ENCODE peak calls at places on chromosome 20, in eight cellular contexts. One of them, this sample, is unnamed.

GRCh38 chr20:24340933-24341332 is 128.5 kb upstream of the SYNDIG1 start:
- DNase-seq in fibroblast of pulmonary artery: no peak
- DNase-seq in astrocyte of the cerebellum: no peak
- DNase-seq in endodermal cell: no peak
- DNase-seq in lower lobe of right lung: no peak
- DNase-seq in MM.1S: no peak
- DNase-seq in foreskin fibroblast: peak
- DNase-seq in fibroblast of mammary gland: no peak
- DNase-seq in this sample: no peak

GRCh38 chr20:37335642-37336368 is 10.1 kb upstream of the SRC start:
- DNase-seq in fibroblast of pulmonary artery: no peak
- DNase-seq in astrocyte of the cerebellum: no peak
- DNase-seq in endodermal cell: no peak
- DNase-seq in lower lobe of right lung: no peak
- DNase-seq in MM.1S: no peak
- DNase-seq in foreskin fibroblast: peak
- DNase-seq in fibroblast of mammary gland: peak
- DNase-seq in this sample: no peak

GRCh38 chr20:34938466-34939163 is 17.0 kb downstream of the GSS start:
- DNase-seq in fibroblast of pulmonary artery: no peak
- DNase-seq in astrocyte of the cerebellum: no peak
- DNase-seq in endodermal cell: no peak
- DNase-seq in lower lobe of right lung: peak
- DNase-seq in MM.1S: no peak
- DNase-seq in foreskin fibroblast: peak
- DNase-seq in fibroblast of mammary gland: no peak
- DNase-seq in this sample: no peak

GRCh38 chr20:52204136-52204535 is 12.6 kb upstream of the ZFP64 start:
- DNase-seq in fibroblast of pulmonary artery: no peak
- DNase-seq in astrocyte of the cerebellum: no peak
- DNase-seq in endodermal cell: no peak
- DNase-seq in lower lobe of right lung: no peak
- DNase-seq in MM.1S: no peak
- DNase-seq in foreskin fibroblast: no peak
- DNase-seq in fibroblast of mammary gland: peak
- DNase-seq in this sample: no peak

GRCh38 chr20:59790388-59790787 is 143.0 kb downstream of the SYCP2 start:
- DNase-seq in fibroblast of pulmonary artery: no peak
- DNase-seq in astrocyte of the cerebellum: no peak
- DNase-seq in endodermal cell: no peak
- DNase-seq in lower lobe of right lung: no peak
- DNase-seq in MM.1S: no peak
- DNase-seq in foreskin fibroblast: no peak
- DNase-seq in fibroblast of mammary gland: no peak
- DNase-seq in this sample: no peak

GRCh38 chr20:2418388-2418787 is 37.7 kb downstream of the TGM6 start:
- DNase-seq in fibroblast of pulmonary artery: no peak
- DNase-seq in astrocyte of the cerebellum: no peak
- DNase-seq in endodermal cell: no peak
- DNase-seq in lower lobe of right lung: no peak
- DNase-seq in MM.1S: no peak
- DNase-seq in foreskin fibroblast: no peak
- DNase-seq in fibroblast of mammary gland: no peak
- DNase-seq in this sample: no peak

GRCh38 chr20:1505871-1506270 is 14.7 kb upstream of the SIRPB2 start:
- DNase-seq in fibroblast of pulmonary artery: no peak
- DNase-seq in astrocyte of the cerebellum: no peak
- DNase-seq in endodermal cell: no peak
- DNase-seq in lower lobe of right lung: no peak
- DNase-seq in MM.1S: no peak
- DNase-seq in foreskin fibroblast: no peak
- DNase-seq in fibroblast of mammary gland: no peak
- DNase-seq in this sample: no peak

GRCh38 chr20:58177799-58178198 is 50.7 kb downstream of the ANKRD60 start:
- DNase-seq in fibroblast of pulmonary artery: no peak
- DNase-seq in astrocyte of the cerebellum: no peak
- DNase-seq in endodermal cell: no peak
- DNase-seq in lower lobe of right lung: peak
- DNase-seq in MM.1S: no peak
- DNase-seq in foreskin fibroblast: no peak
- DNase-seq in fibroblast of mammary gland: no peak
- DNase-seq in this sample: no peak

GRCh38 chr20:47773381-47773786 is 11.9 kb downstream of the SULF2 start:
- DNase-seq in fibroblast of pulmonary artery: peak
- DNase-seq in astrocyte of the cerebellum: no peak
- DNase-seq in endodermal cell: no peak
- DNase-seq in lower lobe of right lung: peak
- DNase-seq in MM.1S: no peak
- DNase-seq in foreskin fibroblast: no peak
- DNase-seq in fibroblast of mammary gland: no peak
- DNase-seq in this sample: no peak

GRCh38 chr20:56414842-56415765 is 3.0 kb downstream of the CASS4 start:
- DNase-seq in fibroblast of pulmonary artery: peak
- DNase-seq in astrocyte of the cerebellum: no peak
- DNase-seq in endodermal cell: no peak
- DNase-seq in lower lobe of right lung: no peak
- DNase-seq in MM.1S: no peak
- DNase-seq in foreskin fibroblast: peak
- DNase-seq in fibroblast of mammary gland: peak
- DNase-seq in this sample: no peak

GRCh38 chr20:51481311-51481997 is 61.1 kb downstream of the NFATC2 start:
- DNase-seq in fibroblast of pulmonary artery: no peak
- DNase-seq in astrocyte of the cerebellum: no peak
- DNase-seq in endodermal cell: no peak
- DNase-seq in lower lobe of right lung: no peak
- DNase-seq in MM.1S: no peak
- DNase-seq in foreskin fibroblast: no peak
- DNase-seq in fibroblast of mammary gland: no peak
- DNase-seq in this sample: no peak

GRCh38 chr20:33262658-33263065 is 20.4 kb upstream of the BPIFB1 start:
- DNase-seq in fibroblast of pulmonary artery: peak
- DNase-seq in astrocyte of the cerebellum: peak
- DNase-seq in endodermal cell: peak
- DNase-seq in lower lobe of right lung: no peak
- DNase-seq in MM.1S: no peak
- DNase-seq in foreskin fibroblast: peak
- DNase-seq in fibroblast of mammary gland: peak
- DNase-seq in this sample: peak

GRCh38 chr20:34177060-34177459 is 64.2 kb upstream of the ASIP start:
- DNase-seq in fibroblast of pulmonary artery: no peak
- DNase-seq in astrocyte of the cerebellum: no peak
- DNase-seq in endodermal cell: no peak
- DNase-seq in lower lobe of right lung: no peak
- DNase-seq in MM.1S: no peak
- DNase-seq in foreskin fibroblast: no peak
- DNase-seq in fibroblast of mammary gland: no peak
- DNase-seq in this sample: no peak

GRCh38 chr20:13772529-13772928 is 12.2 kb downstream of the ESF1 start:
- DNase-seq in fibroblast of pulmonary artery: no peak
- DNase-seq in astrocyte of the cerebellum: no peak
- DNase-seq in endodermal cell: no peak
- DNase-seq in lower lobe of right lung: no peak
- DNase-seq in MM.1S: no peak
- DNase-seq in foreskin fibroblast: peak
- DNase-seq in fibroblast of mammary gland: peak
- DNase-seq in this sample: no peak

GRCh38 chr20:51752343-51752951 is 15.7 kb downstream of the ATP9A start:
- DNase-seq in fibroblast of pulmonary artery: peak
- DNase-seq in astrocyte of the cerebellum: peak
- DNase-seq in endodermal cell: no peak
- DNase-seq in lower lobe of right lung: no peak
- DNase-seq in MM.1S: no peak
- DNase-seq in foreskin fibroblast: peak
- DNase-seq in fibroblast of mammary gland: peak
- DNase-seq in this sample: peak

GRCh38 chr20:40689100-40689942 is at the start of gene MAFB:
- DNase-seq in fibroblast of pulmonary artery: peak
- DNase-seq in astrocyte of the cerebellum: peak
- DNase-seq in endodermal cell: peak
- DNase-seq in lower lobe of right lung: peak
- DNase-seq in MM.1S: peak
- DNase-seq in foreskin fibroblast: peak
- DNase-seq in fibroblast of mammary gland: peak
- DNase-seq in this sample: peak

GRCh38 chr20:40692240-40693011 is 3.4 kb upstream of the MAFB start:
- DNase-seq in fibroblast of pulmonary artery: no peak
- DNase-seq in astrocyte of the cerebellum: no peak
- DNase-seq in endodermal cell: peak
- DNase-seq in lower lobe of right lung: no peak
- DNase-seq in MM.1S: no peak
- DNase-seq in foreskin fibroblast: no peak
- DNase-seq in fibroblast of mammary gland: no peak
- DNase-seq in this sample: no peak

GRCh38 chr20:40689943-40690835 is 1.2 kb upstream of the MAFB start:
- DNase-seq in fibroblast of pulmonary artery: peak
- DNase-seq in astrocyte of the cerebellum: peak
- DNase-seq in endodermal cell: peak
- DNase-seq in lower lobe of right lung: peak
- DNase-seq in MM.1S: peak
- DNase-seq in foreskin fibroblast: peak
- DNase-seq in fibroblast of mammary gland: peak
- DNase-seq in this sample: peak

GRCh38 chr20:40691566-40692239 is 2.7 kb upstream of the MAFB start:
- DNase-seq in fibroblast of pulmonary artery: no peak
- DNase-seq in astrocyte of the cerebellum: no peak
- DNase-seq in endodermal cell: peak
- DNase-seq in lower lobe of right lung: no peak
- DNase-seq in MM.1S: no peak
- DNase-seq in foreskin fibroblast: no peak
- DNase-seq in fibroblast of mammary gland: no peak
- DNase-seq in this sample: no peak

GRCh38 chr20:40690836-40691565 is 2.0 kb upstream of the MAFB start:
- DNase-seq in fibroblast of pulmonary artery: no peak
- DNase-seq in astrocyte of the cerebellum: no peak
- DNase-seq in endodermal cell: peak
- DNase-seq in lower lobe of right lung: no peak
- DNase-seq in MM.1S: no peak
- DNase-seq in foreskin fibroblast: no peak
- DNase-seq in fibroblast of mammary gland: no peak
- DNase-seq in this sample: no peak
- H3K4me3 ChIP-seq in fibroblast of pulmonary artery: no peak
- H3K4me3 ChIP-seq in astrocyte of the cerebellum: peak
- H3K4me3 ChIP-seq in endodermal cell: peak
- H3K4me3 ChIP-seq in lower lobe of right lung: peak
- H3K4me3 ChIP-seq in MM.1S: no peak
- H3K4me3 ChIP-seq in foreskin fibroblast: no peak
- H3K4me3 ChIP-seq in fibroblast of mammary gland: no peak
- H3K4me3 ChIP-seq in this sample: no peak

DNA sequence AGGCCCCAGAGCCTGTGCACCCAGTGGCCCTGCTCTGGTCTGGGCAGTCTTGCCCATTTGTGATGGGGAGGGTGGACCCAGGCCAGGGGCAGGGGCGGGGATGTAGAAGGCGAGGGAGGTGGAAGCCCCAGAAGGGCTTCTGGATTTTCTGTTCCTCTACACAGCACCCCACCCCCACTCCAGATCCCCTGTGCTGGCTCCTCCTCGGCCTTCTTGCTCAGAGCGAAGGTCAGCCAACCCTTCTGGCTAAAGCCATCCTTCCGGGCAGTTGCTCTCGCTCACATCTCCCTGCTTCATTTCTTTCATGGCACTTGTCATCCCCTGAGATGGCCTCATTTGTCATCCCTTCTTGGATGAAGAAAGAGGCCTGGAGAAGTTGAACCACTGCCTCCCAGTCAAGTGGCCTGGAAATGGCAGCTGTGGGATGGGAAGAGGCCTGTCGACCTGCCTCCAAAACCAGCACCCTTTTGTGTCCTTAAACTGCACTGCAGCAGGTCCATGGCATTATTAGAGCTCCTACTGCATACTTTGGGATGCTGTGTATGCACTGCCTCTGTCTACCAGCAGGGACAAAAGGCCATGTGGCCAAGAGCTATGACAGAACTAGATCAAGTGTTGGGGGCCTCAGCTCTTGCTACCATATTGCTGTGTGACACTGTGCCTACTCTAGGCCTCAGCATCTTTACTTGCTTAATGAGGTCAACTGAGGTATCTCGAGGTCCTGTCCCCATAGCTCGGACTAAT is 19.9 kb downstream of the PEDS1 start:
- DNase-seq in fibroblast of pulmonary artery: no peak
- DNase-seq in astrocyte of the cerebellum: no peak
- DNase-seq in endodermal cell: no peak
- DNase-seq in lower lobe of right lung: no peak
- DNase-seq in MM.1S: no peak
- DNase-seq in foreskin fibroblast: no peak
- DNase-seq in fibroblast of mammary gland: no peak
- DNase-seq in this sample: no peak
- TF ChIP-seq CTCF in fibroblast of pulmonary artery: peak
- TF ChIP-seq CTCF in astrocyte of the cerebellum: peak
- TF ChIP-seq CTCF in endodermal cell: peak
- TF ChIP-seq CTCF in lower lobe of right lung: no peak
- TF ChIP-seq CTCF in MM.1S: peak
- TF ChIP-seq CTCF in foreskin fibroblast: peak
- TF ChIP-seq CTCF in fibroblast of mammary gland: peak
- TF ChIP-seq CTCF in this sample: peak

GRCh38 chr20:10720550-10720949 is 46.8 kb upstream of the JAG1 start:
- DNase-seq in fibroblast of pulmonary artery: no peak
- DNase-seq in astrocyte of the cerebellum: no peak
- DNase-seq in endodermal cell: no peak
- DNase-seq in lower lobe of right lung: no peak
- DNase-seq in MM.1S: no peak
- DNase-seq in foreskin fibroblast: no peak
- DNase-seq in fibroblast of mammary gland: no peak
- DNase-seq in this sample: no peak
- H3K4me3 ChIP-seq in fibroblast of pulmonary artery: no peak
- H3K4me3 ChIP-seq in astrocyte of the cerebellum: no peak
- H3K4me3 ChIP-seq in endodermal cell: no peak
- H3K4me3 ChIP-seq in lower lobe of right lung: no peak
- H3K4me3 ChIP-seq in MM.1S: no peak
- H3K4me3 ChIP-seq in foreskin fibroblast: no peak
- H3K4me3 ChIP-seq in fibroblast of mammary gland: no peak
- H3K4me3 ChIP-seq in this sample: no peak

GRCh38 chr20:53894707-53895384 is 175.5 kb downstream of the BCAS1 start:
- DNase-seq in fibroblast of pulmonary artery: no peak
- DNase-seq in astrocyte of the cerebellum: no peak
- DNase-seq in endodermal cell: no peak
- DNase-seq in lower lobe of right lung: no peak
- DNase-seq in MM.1S: no peak
- DNase-seq in foreskin fibroblast: no peak
- DNase-seq in fibroblast of mammary gland: no peak
- DNase-seq in this sample: no peak

GRCh38 chr20:53896647-53897046 is 173.7 kb downstream of the BCAS1 start:
- DNase-seq in fibroblast of pulmonary artery: no peak
- DNase-seq in astrocyte of the cerebellum: no peak
- DNase-seq in endodermal cell: no peak
- DNase-seq in lower lobe of right lung: no peak
- DNase-seq in MM.1S: no peak
- DNase-seq in foreskin fibroblast: no peak
- DNase-seq in fibroblast of mammary gland: no peak
- DNase-seq in this sample: no peak

GRCh38 chr20:53896041-53896440 is 174.4 kb downstream of the BCAS1 start:
- DNase-seq in fibroblast of pulmonary artery: no peak
- DNase-seq in astrocyte of the cerebellum: no peak
- DNase-seq in endodermal cell: no peak
- DNase-seq in lower lobe of right lung: no peak
- DNase-seq in MM.1S: no peak
- DNase-seq in foreskin fibroblast: no peak
- DNase-seq in fibroblast of mammary gland: no peak
- DNase-seq in this sample: no peak

GRCh38 chr20:53897884-53898557 is 172.4 kb downstream of the BCAS1 start:
- DNase-seq in fibroblast of pulmonary artery: no peak
- DNase-seq in astrocyte of the cerebellum: no peak
- DNase-seq in endodermal cell: no peak
- DNase-seq in lower lobe of right lung: no peak
- DNase-seq in MM.1S: no peak
- DNase-seq in foreskin fibroblast: no peak
- DNase-seq in fibroblast of mammary gland: no peak
- DNase-seq in this sample: no peak

GRCh38 chr20:53895385-53895755 is 175.0 kb downstream of the BCAS1 start:
- DNase-seq in fibroblast of pulmonary artery: no peak
- DNase-seq in astrocyte of the cerebellum: no peak
- DNase-seq in endodermal cell: no peak
- DNase-seq in lower lobe of right lung: no peak
- DNase-seq in MM.1S: no peak
- DNase-seq in foreskin fibroblast: no peak
- DNase-seq in fibroblast of mammary gland: no peak
- DNase-seq in this sample: no peak
- TF ChIP-seq CTCF in fibroblast of pulmonary artery: no peak
- TF ChIP-seq CTCF in astrocyte of the cerebellum: no peak
- TF ChIP-seq CTCF in endodermal cell: no peak
- TF ChIP-seq CTCF in lower lobe of right lung: no peak
- TF ChIP-seq CTCF in MM.1S: no peak
- TF ChIP-seq CTCF in foreskin fibroblast: no peak
- TF ChIP-seq CTCF in fibroblast of mammary gland: no peak
- TF ChIP-seq CTCF in this sample: no peak